ENCODE peak calls at places on chromosomes 6 and 20, in five cellular contexts. S, E, C, Z and T are unnamed samples.

GRCh38 chr6:18314317-18314997 is 50.1 kb upstream of the DEK start:
- DNase-seq in S (no peak), E (no peak), C (peak), Z (no peak), T (no peak)

GRCh38 chr6:157644043-157644810 is 178.8 kb upstream of the SNX9 start:
- DNase-seq in S (no peak), E (no peak), C (no peak), Z (no peak), T (no peak)

GRCh38 chr20:24959591-24960301 is 10.7 kb downstream of the CST7 start:
- DNase-seq in S (peak), E (no peak), C (no peak), Z (no peak), T (no peak)

GRCh38 chr6:154579046-154579823 is 68.8 kb upstream of the CNKSR3 start:
- DNase-seq in S (no peak), E (no peak), C (no peak), Z (no peak), T (no peak)

GRCh38 chr6:25165817-25166216 is 113.4 kb upstream of the CARMIL1 start:
- DNase-seq in S (no peak), E (no peak), C (no peak), Z (no peak), T (no peak)

GRCh38 chr20:23267909-23268308 is 82.7 kb upstream of the NXT1 start:
- DNase-seq in S (no peak), E (no peak), C (no peak), Z (no peak), T (no peak)

GRCh38 chr20:39873286-39873685 is 815.8 kb downstream of the MAFB start:
- DNase-seq in S (no peak), E (no peak), C (no peak), Z (no peak), T (no peak)

GRCh38 chr20:53800418-53800817 is 206.8 kb upstream of the ZNF217 start:
- DNase-seq in S (no peak), E (no peak), C (no peak), Z (no peak), T (no peak)

GRCh38 chr6:40015530-40015929 is 81.3 kb upstream of the MOCS1 start:
- DNase-seq in S (no peak), E (no peak), C (no peak), Z (no peak), T (no peak)

GRCh38 chr6:138486249-138487121 is 12.8 kb downstream of the NHSL1 start:
- DNase-seq in S (no peak), E (no peak), C (no peak), Z (no peak), T (no peak)

GRCh38 chr6:26152226-26153101 is 65.2 kb downstream of the HFE start:
- DNase-seq in S (no peak), E (no peak), C (peak), Z (no peak), T (no peak)

GRCh38 chr6:163334264-163334663 is 80.3 kb upstream of the QKI start:
- DNase-seq in S (no peak), E (no peak), C (no peak), Z (peak), T (no peak)

GRCh38 chr20:57193094-57193493 is 73.3 kb downstream of the BMP7 start:
- DNase-seq in S (no peak), E (no peak), C (no peak), Z (no peak), T (no peak)

GRCh38 chr20:40499416-40499815 is 189.6 kb downstream of the MAFB start:
- DNase-seq in S (no peak), E (no peak), C (no peak), Z (no peak), T (no peak)

GRCh38 chr6:111088668-111089003 is 1.3 kb downstream of the SLC16A10 start:
- DNase-seq in S (no peak), E (no peak), C (no peak), Z (no peak), T (no peak)

GRCh38 chr6:144797881-144798589 is 512.9 kb downstream of the UTRN start:
- DNase-seq in S (no peak), E (peak), C (no peak), Z (no peak), T (peak)

GRCh38 chr20:5127204-5127858 is 523 bp downstream of the CDS2 start:
- DNase-seq in S (peak), E (no peak), C (peak), Z (peak), T (no peak)

GRCh38 chr6:33589723-33590530 is 9.9 kb upstream of the BAK1 start:
- DNase-seq in S (peak), E (no peak), C (peak), Z (peak), T (peak)

GRCh38 chr20:33790571-33790970 is 20.6 kb upstream of the CHMP4B start:
- DNase-seq in S (no peak), E (no peak), C (no peak), Z (no peak), T (no peak)

GRCh38 chr20:37360515-37361115 is 14.7 kb downstream of the SRC start:
- DNase-seq in S (no peak), E (no peak), C (no peak), Z (peak), T (no peak)

GRCh38 chr6:47787620-47788497 is 6.0 kb downstream of the OPN5 start:
- DNase-seq in S (peak), E (peak), C (peak), Z (peak), T (peak)

GRCh38 chr20:59560588-59561227 is 43.6 kb upstream of the PHACTR3 start:
- DNase-seq in S (no peak), E (no peak), C (peak), Z (no peak), T (no peak)

GRCh38 chr6:1494671-1495070 is 105.3 kb downstream of the FOXF2 start:
- DNase-seq in S (no peak), E (no peak), C (no peak), Z (no peak), T (no peak)

GRCh38 chr6:14000901-14001300 is 76.1 kb downstream of the RNF182 start:
- DNase-seq in S (no peak), E (no peak), C (peak), Z (no peak), T (peak)

GRCh38 chr20:5189917-5190316 is 63.1 kb downstream of the CDS2 start:
- DNase-seq in S (no peak), E (no peak), C (no peak), Z (no peak), T (no peak)

GRCh38 chr6:1896897-1897296 is 287.2 kb downstream of the FOXC1 start:
- DNase-seq in S (no peak), E (no peak), C (no peak), Z (no peak), T (no peak)

GRCh38 chr6:105113422-105113821 is 66.4 kb downstream of the POPDC3 start:
- DNase-seq in S (no peak), E (no peak), C (no peak), Z (no peak), T (no peak)

GRCh38 chr20:58619847-58620431 is 31.1 kb upstream of the STX16 start:
- DNase-seq in S (no peak), E (no peak), C (no peak), Z (no peak), T (no peak)

GRCh38 chr6:1524040-1524480 is 85.7 kb upstream of the FOXC1 start:
- DNase-seq in S (peak), E (no peak), C (no peak), Z (peak), T (peak)

GRCh38 chr20:18359854-18360253 is 71.5 kb downstream of the ZNF133 start:
- DNase-seq in S (no peak), E (no peak), C (no peak), Z (no peak), T (no peak)

GRCh38 chr6:131173680-131174079 is 38.4 kb downstream of the AKAP7 start:
- DNase-seq in S (no peak), E (peak), C (no peak), Z (no peak), T (no peak)

GRCh38 chr20:31712564-31713311 is 9.9 kb downstream of the BCL2L1 start:
- DNase-seq in S (peak), E (no peak), C (peak), Z (peak), T (no peak)

GRCh38 chr6:37036146-37036545 is 30.7 kb downstream of the FGD2 start:
- DNase-seq in S (no peak), E (no peak), C (no peak), Z (no peak), T (no peak)

GRCh38 chr6:14625173-14625895 is 507.8 kb downstream of the CD83 start:
- DNase-seq in S (no peak), E (no peak), C (no peak), Z (no peak), T (no peak)

GRCh38 chr6:161301338-161301737 is 27.5 kb upstream of the AGPAT4 start:
- DNase-seq in S (no peak), E (peak), C (no peak), Z (no peak), T (peak)

GRCh38 chr6:160106701-160107100 is 14.9 kb upstream of the SLC22A1 start:
- DNase-seq in S (no peak), E (no peak), C (no peak), Z (no peak), T (no peak)

GRCh38 chr20:61560361-61560853 is 308.3 kb downstream of the CDH4 start:
- DNase-seq in S (peak), E (no peak), C (peak), Z (no peak), T (no peak)

GRCh38 chr6:2562721-2563120 is 188.0 kb downstream of the MYLK4 start:
- DNase-seq in S (no peak), E (no peak), C (no peak), Z (no peak), T (no peak)

GRCh38 chr20:7980332-7981046 is 39.1 kb downstream of the TMX4 start:
- DNase-seq in S (no peak), E (peak), C (peak), Z (peak), T (peak)